ENCODE peak calls at places on chromosomes 4 and X, in nine cellular contexts. One of them, this sample, is unnamed.

GRCh38 chr4:15793506-15794363 is 15.6 kb downstream of the CD38 start:
- DNase-seq in mammary epithelial cell: peak
- DNase-seq in kidney: no peak
- DNase-seq in AG04450: no peak
- DNase-seq in K562: no peak
- DNase-seq in hepatocyte: no peak
- DNase-seq in tibial artery: no peak
- DNase-seq in endothelial cell: no peak
- DNase-seq in mesothelial cell of epicardium: no peak
- DNase-seq in this sample: no peak

GRCh38 chr4:5165419-5166369 is 114.4 kb downstream of the STK32B start:
- DNase-seq in K562: no peak
- DNase-seq in AG04450: no peak
- DNase-seq in hepatocyte: peak
- DNase-seq in mammary epithelial cell: no peak
- DNase-seq in endothelial cell: no peak
- DNase-seq in kidney: no peak
- DNase-seq in tibial artery: no peak
- DNase-seq in mesothelial cell of epicardium: no peak
- DNase-seq in this sample: no peak

GRCh38 chrX:153727108-153727931 is 2.7 kb downstream of the ABCD1 start:
- DNase-seq in AG04450: no peak
- DNase-seq in kidney: peak
- DNase-seq in mammary epithelial cell: no peak
- DNase-seq in endothelial cell: no peak
- DNase-seq in hepatocyte: no peak
- DNase-seq in K562: no peak
- DNase-seq in tibial artery: peak
- DNase-seq in mesothelial cell of epicardium: no peak
- DNase-seq in this sample: no peak

GRCh38 chr4:124304936-124305335 is 407.6 kb downstream of the ANKRD50 start:
- DNase-seq in mammary epithelial cell: no peak
- DNase-seq in AG04450: no peak
- DNase-seq in hepatocyte: no peak
- DNase-seq in K562: no peak
- DNase-seq in mesothelial cell of epicardium: no peak
- DNase-seq in kidney: no peak
- DNase-seq in endothelial cell: no peak
- DNase-seq in tibial artery: no peak
- DNase-seq in this sample: no peak

GRCh38 chr4:83771113-83771705 is 235.3 kb downstream of the GPAT3 start:
- DNase-seq in K562: peak
- DNase-seq in AG04450: peak
- DNase-seq in endothelial cell: peak
- DNase-seq in kidney: no peak
- DNase-seq in hepatocyte: peak
- DNase-seq in tibial artery: no peak
- DNase-seq in mammary epithelial cell: peak
- DNase-seq in mesothelial cell of epicardium: no peak
- DNase-seq in this sample: no peak

GRCh38 chr4:5921074-5921473 is 28.2 kb upstream of the CRMP1 start:
- DNase-seq in mammary epithelial cell: no peak
- DNase-seq in kidney: peak
- DNase-seq in K562: no peak
- DNase-seq in AG04450: no peak
- DNase-seq in hepatocyte: no peak
- DNase-seq in endothelial cell: no peak
- DNase-seq in mesothelial cell of epicardium: no peak
- DNase-seq in tibial artery: no peak
- DNase-seq in this sample: no peak

GRCh38 chr4:183426507-183426906 is 17.9 kb upstream of the CDKN2AIP start:
- DNase-seq in mesothelial cell of epicardium: no peak
- DNase-seq in endothelial cell: no peak
- DNase-seq in kidney: no peak
- DNase-seq in mammary epithelial cell: no peak
- DNase-seq in K562: no peak
- DNase-seq in hepatocyte: no peak
- DNase-seq in AG04450: no peak
- DNase-seq in tibial artery: no peak
- DNase-seq in this sample: no peak

GRCh38 chr4:4333265-4333706 is 43.2 kb downstream of the ZBTB49 start:
- DNase-seq in K562: no peak
- DNase-seq in AG04450: peak
- DNase-seq in hepatocyte: peak
- DNase-seq in endothelial cell: no peak
- DNase-seq in mammary epithelial cell: peak
- DNase-seq in mesothelial cell of epicardium: no peak
- DNase-seq in tibial artery: no peak
- DNase-seq in kidney: peak
- DNase-seq in this sample: no peak

GRCh38 chr4:95190751-95191436 is 357.9 kb downstream of the UNC5C start:
- DNase-seq in mesothelial cell of epicardium: no peak
- DNase-seq in hepatocyte: peak
- DNase-seq in K562: no peak
- DNase-seq in tibial artery: no peak
- DNase-seq in AG04450: no peak
- DNase-seq in endothelial cell: no peak
- DNase-seq in mammary epithelial cell: peak
- DNase-seq in kidney: no peak
- DNase-seq in this sample: no peak

GRCh38 chr4:169439244-169439643 is 168.5 kb upstream of the SH3RF1 start:
- DNase-seq in K562: no peak
- DNase-seq in mesothelial cell of epicardium: no peak
- DNase-seq in mammary epithelial cell: no peak
- DNase-seq in kidney: no peak
- DNase-seq in hepatocyte: no peak
- DNase-seq in endothelial cell: no peak
- DNase-seq in tibial artery: no peak
- DNase-seq in AG04450: no peak
- DNase-seq in this sample: no peak

DNA sequence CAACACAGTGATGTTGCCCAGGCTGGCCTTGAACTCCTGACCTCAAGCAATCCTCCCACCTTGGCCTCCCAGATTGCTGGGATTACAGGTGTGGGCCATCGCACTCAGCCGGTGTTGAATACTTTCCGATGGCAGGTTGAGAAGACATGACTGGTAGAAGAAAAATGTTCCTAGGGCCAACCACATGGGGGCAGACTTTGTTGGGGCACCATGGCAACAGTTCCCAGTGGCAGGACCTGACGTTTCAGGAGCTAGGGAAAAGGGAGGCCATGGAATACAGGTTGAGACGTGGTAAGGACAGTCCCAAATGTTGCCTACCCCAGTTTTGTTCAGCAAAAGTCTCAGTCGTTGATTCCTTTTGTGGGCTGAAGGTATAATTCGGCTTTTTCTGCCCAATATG is 134.6 kb downstream of the ASMT start:
- DNase-seq in K562: peak
- DNase-seq in kidney: no peak
- DNase-seq in AG04450: no peak
- DNase-seq in mammary epithelial cell: no peak
- DNase-seq in mesothelial cell of epicardium: no peak
- DNase-seq in hepatocyte: no peak
- DNase-seq in endothelial cell: no peak
- DNase-seq in tibial artery: no peak
- DNase-seq in this sample: no peak
- TF ChIP-seq CTCF in K562: no peak
- TF ChIP-seq CTCF in kidney: no peak
- TF ChIP-seq CTCF in AG04450: no peak
- TF ChIP-seq CTCF in mammary epithelial cell: no peak
- TF ChIP-seq CTCF in mesothelial cell of epicardium: no peak
- TF ChIP-seq CTCF in hepatocyte: no peak
- TF ChIP-seq CTCF in endothelial cell: no peak
- TF ChIP-seq CTCF in tibial artery: no peak
- TF ChIP-seq CTCF in this sample: no peak

GRCh38 chr4:600166-600565 is 24.1 kb upstream of the TMEM271 start:
- DNase-seq in AG04450: no peak
- DNase-seq in mesothelial cell of epicardium: no peak
- DNase-seq in tibial artery: no peak
- DNase-seq in K562: no peak
- DNase-seq in endothelial cell: no peak
- DNase-seq in hepatocyte: no peak
- DNase-seq in kidney: no peak
- DNase-seq in mammary epithelial cell: no peak
- DNase-seq in this sample: no peak

GRCh38 chr4:601612-602558 is 23.5 kb upstream of the PDE6B start:
- DNase-seq in endothelial cell: no peak
- DNase-seq in AG04450: no peak
- DNase-seq in tibial artery: peak
- DNase-seq in mammary epithelial cell: no peak
- DNase-seq in hepatocyte: no peak
- DNase-seq in kidney: no peak
- DNase-seq in mesothelial cell of epicardium: no peak
- DNase-seq in K562: no peak
- DNase-seq in this sample: no peak

GRCh38 chr4:600850-601515 is 24.4 kb upstream of the PDE6B start:
- DNase-seq in K562: peak
- DNase-seq in tibial artery: peak
- DNase-seq in kidney: no peak
- DNase-seq in endothelial cell: no peak
- DNase-seq in mesothelial cell of epicardium: no peak
- DNase-seq in mammary epithelial cell: peak
- DNase-seq in hepatocyte: no peak
- DNase-seq in AG04450: no peak
- DNase-seq in this sample: no peak

GRCh38 chr4:604131-604530 is 21.2 kb upstream of the PDE6B start:
- DNase-seq in K562: no peak
- DNase-seq in hepatocyte: no peak
- DNase-seq in endothelial cell: no peak
- DNase-seq in AG04450: no peak
- DNase-seq in mesothelial cell of epicardium: no peak
- DNase-seq in tibial artery: no peak
- DNase-seq in mammary epithelial cell: no peak
- DNase-seq in kidney: no peak
- DNase-seq in this sample: no peak

DNA sequence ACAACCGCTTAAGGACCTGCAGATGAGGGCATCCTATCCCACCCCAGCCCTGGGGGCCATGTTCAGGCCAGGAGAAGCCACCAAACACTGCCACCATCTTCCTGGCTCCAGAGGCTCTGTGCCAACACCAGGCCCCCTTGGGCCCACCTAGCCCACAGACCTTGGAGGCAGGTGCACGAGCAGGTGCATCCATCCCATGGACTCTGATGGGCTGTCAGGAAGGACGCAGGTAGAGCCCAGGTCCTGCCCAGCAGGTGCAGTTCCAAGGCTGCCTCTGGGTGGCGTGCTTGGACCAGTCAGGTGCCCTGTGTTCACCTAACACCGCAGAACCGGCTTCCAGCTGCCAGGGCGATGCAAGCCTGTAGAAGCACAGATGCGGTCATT is 22.8 kb upstream of the PDE6B start:
- DNase-seq in kidney: peak
- DNase-seq in mesothelial cell of epicardium: no peak
- DNase-seq in AG04450: no peak
- DNase-seq in hepatocyte: peak
- DNase-seq in K562: peak
- DNase-seq in endothelial cell: peak
- DNase-seq in mammary epithelial cell: peak
- DNase-seq in tibial artery: no peak
- DNase-seq in this sample: no peak
- TF ChIP-seq CTCF in kidney: peak
- TF ChIP-seq CTCF in mesothelial cell of epicardium: peak
- TF ChIP-seq CTCF in AG04450: no peak
- TF ChIP-seq CTCF in hepatocyte: peak
- TF ChIP-seq CTCF in K562: peak
- TF ChIP-seq CTCF in endothelial cell: peak
- TF ChIP-seq CTCF in mammary epithelial cell: peak
- TF ChIP-seq CTCF in tibial artery: no peak
- TF ChIP-seq CTCF in this sample: no peak

DNA sequence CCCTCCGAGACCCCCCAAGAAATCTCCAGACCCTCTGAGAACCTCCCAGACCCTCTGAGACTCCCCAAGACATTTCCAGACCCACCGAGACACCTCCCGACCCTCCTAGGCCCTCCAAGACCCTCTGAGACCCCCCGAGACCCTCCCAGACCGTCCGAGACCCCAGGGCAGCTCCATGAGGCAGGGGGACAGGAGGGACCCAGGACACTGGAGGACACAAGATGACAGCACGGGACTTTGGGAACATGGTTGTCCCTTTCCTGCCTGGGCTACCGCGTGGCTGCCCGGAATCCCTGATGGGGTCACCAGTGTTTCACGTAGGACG is 10.3 kb downstream of the CTBP1 start:
- DNase-seq in kidney: peak
- DNase-seq in AG04450: no peak
- DNase-seq in hepatocyte: no peak
- DNase-seq in tibial artery: peak
- DNase-seq in mammary epithelial cell: no peak
- DNase-seq in K562: no peak
- DNase-seq in endothelial cell: no peak
- DNase-seq in mesothelial cell of epicardium: no peak
- DNase-seq in this sample: peak
- TF ChIP-seq CTCF in kidney: no peak
- TF ChIP-seq CTCF in AG04450: no peak
- TF ChIP-seq CTCF in hepatocyte: no peak
- TF ChIP-seq CTCF in tibial artery: no peak
- TF ChIP-seq CTCF in mammary epithelial cell: no peak
- TF ChIP-seq CTCF in K562: no peak
- TF ChIP-seq CTCF in endothelial cell: no peak
- TF ChIP-seq CTCF in mesothelial cell of epicardium: no peak
- TF ChIP-seq CTCF in this sample: no peak

DNA sequence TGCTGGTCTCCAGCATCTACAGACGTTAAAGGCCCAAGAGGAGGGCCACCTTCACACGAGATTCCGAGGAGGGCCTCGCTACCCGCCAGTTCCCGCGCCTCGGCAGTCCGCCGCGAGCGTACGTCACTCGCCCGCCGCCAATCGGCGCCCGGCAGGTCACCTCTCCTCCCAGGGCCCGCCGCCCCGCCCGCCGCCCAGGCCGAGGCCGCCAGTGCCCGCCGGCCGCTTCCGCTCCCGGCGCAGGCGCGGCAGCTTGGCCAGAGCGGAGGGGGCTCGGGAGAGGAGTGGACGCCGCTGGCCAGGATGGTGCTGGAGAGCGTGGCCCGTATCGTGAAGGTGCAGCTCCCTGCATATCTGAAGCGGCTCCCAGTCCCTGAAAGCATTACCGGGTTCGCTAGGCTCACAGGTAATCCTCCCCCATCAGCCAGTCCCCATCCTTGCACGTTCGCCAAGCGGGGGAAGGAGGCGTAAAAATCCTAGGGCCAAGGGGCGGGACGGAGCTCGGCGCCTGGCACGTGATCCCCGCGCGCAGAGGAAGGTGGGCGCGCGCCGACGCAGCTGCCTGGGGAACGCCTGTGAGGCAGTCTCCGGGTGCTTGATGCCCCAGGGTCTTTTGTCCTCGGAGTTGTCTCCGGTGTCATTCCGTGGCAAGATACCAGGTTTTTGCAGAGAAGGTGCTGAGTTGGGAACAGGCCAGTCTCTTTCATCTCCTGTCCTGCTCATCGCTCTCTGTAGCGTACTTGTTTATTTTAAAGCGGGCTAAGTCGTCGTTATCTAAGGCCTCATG is at the start of gene CISD2:
- DNase-seq in AG04450: peak
- DNase-seq in mesothelial cell of epicardium: peak
- DNase-seq in K562: peak
- DNase-seq in endothelial cell: peak
- DNase-seq in kidney: peak
- DNase-seq in hepatocyte: peak
- DNase-seq in tibial artery: peak
- DNase-seq in mammary epithelial cell: peak
- DNase-seq in this sample: peak
- TF ChIP-seq CTCF in AG04450: no peak
- TF ChIP-seq CTCF in mesothelial cell of epicardium: no peak
- TF ChIP-seq CTCF in K562: no peak
- TF ChIP-seq CTCF in endothelial cell: no peak
- TF ChIP-seq CTCF in kidney: no peak
- TF ChIP-seq CTCF in hepatocyte: no peak
- TF ChIP-seq CTCF in tibial artery: no peak
- TF ChIP-seq CTCF in mammary epithelial cell: no peak
- TF ChIP-seq CTCF in this sample: no peak

GRCh38 chr4:21447320-21448055 is 501.1 kb downstream of the KCNIP4 start:
- DNase-seq in K562: no peak
- DNase-seq in kidney: no peak
- DNase-seq in tibial artery: no peak
- DNase-seq in endothelial cell: no peak
- DNase-seq in mesothelial cell of epicardium: no peak
- DNase-seq in AG04450: no peak
- DNase-seq in mammary epithelial cell: peak
- DNase-seq in hepatocyte: peak
- DNase-seq in this sample: no peak
- TF ChIP-seq CTCF in K562: no peak
- TF ChIP-seq CTCF in kidney: no peak
- TF ChIP-seq CTCF in tibial artery: no peak
- TF ChIP-seq CTCF in endothelial cell: no peak
- TF ChIP-seq CTCF in mesothelial cell of epicardium: no peak
- TF ChIP-seq CTCF in AG04450: no peak
- TF ChIP-seq CTCF in mammary epithelial cell: no peak
- TF ChIP-seq CTCF in hepatocyte: no peak
- TF ChIP-seq CTCF in this sample: no peak

This sample was measured in omental fat pad.